ENCODE peak calls at places on chromosome 20, in ten cellular contexts. One of them, this sample, is unnamed.

GRCh38 chr20:64140956-64141355 is 23.3 kb upstream of the MYT1 start:
- DNase-seq in foreskin fibroblast: no peak
- DNase-seq in fibroblast of lung: no peak
- DNase-seq in body of pancreas: no peak
- DNase-seq in aorta: peak
- DNase-seq in ureter: no peak
- DNase-seq in NCI-H1417: no peak
- DNase-seq in Caki2: no peak
- DNase-seq in A549: no peak
- DNase-seq in hepatic stellate cell: no peak
- DNase-seq in this sample: peak

GRCh38 chr20:42441862-42442196 is 747.9 kb downstream of the PTPRT start:
- DNase-seq in aorta: no peak
- DNase-seq in NCI-H1417: no peak
- DNase-seq in foreskin fibroblast: no peak
- DNase-seq in body of pancreas: no peak
- DNase-seq in Caki2: no peak
- DNase-seq in fibroblast of lung: no peak
- DNase-seq in hepatic stellate cell: no peak
- DNase-seq in ureter: no peak
- DNase-seq in A549: no peak
- DNase-seq in this sample: no peak

GRCh38 chr20:63626424-63627128 is at the start of gene GMEB2:
- DNase-seq in aorta: peak
- DNase-seq in A549: peak
- DNase-seq in ureter: peak
- DNase-seq in Caki2: peak
- DNase-seq in body of pancreas: peak
- DNase-seq in hepatic stellate cell: peak
- DNase-seq in NCI-H1417: peak
- DNase-seq in foreskin fibroblast: peak
- DNase-seq in fibroblast of lung: peak
- DNase-seq in this sample: peak

GRCh38 chr20:24381886-24382285 is 87.5 kb upstream of the SYNDIG1 start:
- DNase-seq in aorta: no peak
- DNase-seq in foreskin fibroblast: no peak
- DNase-seq in NCI-H1417: no peak
- DNase-seq in ureter: no peak
- DNase-seq in body of pancreas: no peak
- DNase-seq in hepatic stellate cell: no peak
- DNase-seq in A549: no peak
- DNase-seq in fibroblast of lung: no peak
- DNase-seq in Caki2: no peak
- DNase-seq in this sample: no peak

GRCh38 chr20:57482796-57483195 is 42.1 kb downstream of the CTCFL start:
- DNase-seq in ureter: no peak
- DNase-seq in Caki2: no peak
- DNase-seq in hepatic stellate cell: no peak
- DNase-seq in fibroblast of lung: no peak
- DNase-seq in aorta: no peak
- DNase-seq in A549: no peak
- DNase-seq in NCI-H1417: no peak
- DNase-seq in body of pancreas: no peak
- DNase-seq in foreskin fibroblast: no peak
- DNase-seq in this sample: peak

GRCh38 chr20:38649275-38649891 is 47.8 kb downstream of the ARHGAP40 start:
- DNase-seq in body of pancreas: no peak
- DNase-seq in A549: no peak
- DNase-seq in ureter: no peak
- DNase-seq in hepatic stellate cell: peak
- DNase-seq in fibroblast of lung: peak
- DNase-seq in foreskin fibroblast: no peak
- DNase-seq in Caki2: peak
- DNase-seq in NCI-H1417: peak
- DNase-seq in aorta: no peak
- DNase-seq in this sample: no peak

GRCh38 chr20:58438970-58439808 is 50.2 kb downstream of the VAPB start:
- DNase-seq in fibroblast of lung: no peak
- DNase-seq in body of pancreas: no peak
- DNase-seq in aorta: no peak
- DNase-seq in Caki2: no peak
- DNase-seq in NCI-H1417: no peak
- DNase-seq in foreskin fibroblast: no peak
- DNase-seq in ureter: no peak
- DNase-seq in A549: no peak
- DNase-seq in hepatic stellate cell: no peak
- DNase-seq in this sample: no peak

GRCh38 chr20:15654208-15654649 is 919.0 kb downstream of the KIF16B start:
- DNase-seq in A549: peak
- DNase-seq in body of pancreas: peak
- DNase-seq in foreskin fibroblast: no peak
- DNase-seq in fibroblast of lung: peak
- DNase-seq in ureter: no peak
- DNase-seq in hepatic stellate cell: peak
- DNase-seq in aorta: no peak
- DNase-seq in Caki2: peak
- DNase-seq in NCI-H1417: peak
- DNase-seq in this sample: no peak

GRCh38 chr20:61736751-61737310 is 328.9 kb downstream of the TAF4 start:
- DNase-seq in A549: no peak
- DNase-seq in ureter: no peak
- DNase-seq in foreskin fibroblast: no peak
- DNase-seq in hepatic stellate cell: no peak
- DNase-seq in aorta: peak
- DNase-seq in fibroblast of lung: no peak
- DNase-seq in Caki2: no peak
- DNase-seq in NCI-H1417: no peak
- DNase-seq in body of pancreas: no peak
- DNase-seq in this sample: no peak

GRCh38 chr20:46199198-46199597 is 81.1 kb downstream of the CD40 start:
- DNase-seq in body of pancreas: no peak
- DNase-seq in hepatic stellate cell: no peak
- DNase-seq in foreskin fibroblast: no peak
- DNase-seq in A549: peak
- DNase-seq in ureter: no peak
- DNase-seq in Caki2: no peak
- DNase-seq in fibroblast of lung: no peak
- DNase-seq in aorta: no peak
- DNase-seq in NCI-H1417: no peak
- DNase-seq in this sample: no peak

GRCh38 chr20:1130849-1131248 is 12.4 kb downstream of the PSMF1 start:
- DNase-seq in A549: no peak
- DNase-seq in body of pancreas: peak
- DNase-seq in NCI-H1417: no peak
- DNase-seq in hepatic stellate cell: no peak
- DNase-seq in fibroblast of lung: no peak
- DNase-seq in ureter: no peak
- DNase-seq in aorta: peak
- DNase-seq in foreskin fibroblast: no peak
- DNase-seq in Caki2: no peak
- DNase-seq in this sample: peak

GRCh38 chr20:46439837-46440236 is 33.4 kb upstream of the ELMO2 start:
- DNase-seq in foreskin fibroblast: no peak
- DNase-seq in A549: no peak
- DNase-seq in body of pancreas: no peak
- DNase-seq in hepatic stellate cell: no peak
- DNase-seq in ureter: no peak
- DNase-seq in Caki2: no peak
- DNase-seq in NCI-H1417: no peak
- DNase-seq in aorta: no peak
- DNase-seq in fibroblast of lung: no peak
- DNase-seq in this sample: no peak

GRCh38 chr20:24780648-24781047 is 168.4 kb upstream of the CST7 start:
- DNase-seq in ureter: no peak
- DNase-seq in foreskin fibroblast: no peak
- DNase-seq in A549: no peak
- DNase-seq in NCI-H1417: no peak
- DNase-seq in aorta: no peak
- DNase-seq in Caki2: no peak
- DNase-seq in fibroblast of lung: no peak
- DNase-seq in body of pancreas: no peak
- DNase-seq in hepatic stellate cell: no peak
- DNase-seq in this sample: peak

GRCh38 chr20:24993337-24994185 is 1.0 kb upstream of the APMAP start:
- DNase-seq in ureter: peak
- DNase-seq in foreskin fibroblast: no peak
- DNase-seq in aorta: no peak
- DNase-seq in NCI-H1417: peak
- DNase-seq in Caki2: peak
- DNase-seq in fibroblast of lung: peak
- DNase-seq in A549: peak
- DNase-seq in body of pancreas: no peak
- DNase-seq in hepatic stellate cell: peak
- DNase-seq in this sample: no peak

GRCh38 chr20:56259948-56260347 is 11.4 kb downstream of the MC3R start:
- DNase-seq in ureter: no peak
- DNase-seq in NCI-H1417: no peak
- DNase-seq in foreskin fibroblast: no peak
- DNase-seq in aorta: no peak
- DNase-seq in hepatic stellate cell: no peak
- DNase-seq in A549: no peak
- DNase-seq in fibroblast of lung: no peak
- DNase-seq in body of pancreas: no peak
- DNase-seq in Caki2: no peak
- DNase-seq in this sample: no peak

GRCh38 chr20:46959081-46959692 is 64.5 kb downstream of the EYA2 start:
- DNase-seq in ureter: no peak
- DNase-seq in Caki2: peak
- DNase-seq in hepatic stellate cell: peak
- DNase-seq in aorta: no peak
- DNase-seq in A549: peak
- DNase-seq in foreskin fibroblast: peak
- DNase-seq in fibroblast of lung: peak
- DNase-seq in body of pancreas: no peak
- DNase-seq in NCI-H1417: no peak
- DNase-seq in this sample: no peak

GRCh38 chr20:2845607-2846006 is 5.1 kb downstream of the VPS16 start:
- DNase-seq in Caki2: no peak
- DNase-seq in aorta: no peak
- DNase-seq in fibroblast of lung: no peak
- DNase-seq in ureter: no peak
- DNase-seq in body of pancreas: no peak
- DNase-seq in A549: no peak
- DNase-seq in NCI-H1417: no peak
- DNase-seq in hepatic stellate cell: no peak
- DNase-seq in foreskin fibroblast: no peak
- DNase-seq in this sample: no peak

GRCh38 chr20:24039196-24039595 is 50.6 kb upstream of the GGTLC1 start:
- DNase-seq in body of pancreas: no peak
- DNase-seq in aorta: no peak
- DNase-seq in NCI-H1417: no peak
- DNase-seq in Caki2: no peak
- DNase-seq in hepatic stellate cell: no peak
- DNase-seq in foreskin fibroblast: no peak
- DNase-seq in fibroblast of lung: no peak
- DNase-seq in A549: no peak
- DNase-seq in ureter: no peak
- DNase-seq in this sample: no peak

GRCh38 chr20:59832406-59833156 is 100.9 kb downstream of the SYCP2 start:
- DNase-seq in aorta: no peak
- DNase-seq in NCI-H1417: no peak
- DNase-seq in body of pancreas: no peak
- DNase-seq in Caki2: no peak
- DNase-seq in hepatic stellate cell: peak
- DNase-seq in foreskin fibroblast: no peak
- DNase-seq in fibroblast of lung: no peak
- DNase-seq in ureter: no peak
- DNase-seq in A549: no peak
- DNase-seq in this sample: no peak

GRCh38 chr20:22428051-22428450 is 156.3 kb downstream of the FOXA2 start:
- DNase-seq in Caki2: no peak
- DNase-seq in A549: no peak
- DNase-seq in fibroblast of lung: no peak
- DNase-seq in foreskin fibroblast: no peak
- DNase-seq in aorta: no peak
- DNase-seq in ureter: no peak
- DNase-seq in body of pancreas: no peak
- DNase-seq in NCI-H1417: no peak
- DNase-seq in hepatic stellate cell: no peak
- DNase-seq in this sample: no peak

GRCh38 chr20:23244207-23244915 is 106.2 kb upstream of the NXT1 start:
- DNase-seq in NCI-H1417: no peak
- DNase-seq in fibroblast of lung: peak
- DNase-seq in foreskin fibroblast: no peak
- DNase-seq in aorta: no peak
- DNase-seq in body of pancreas: no peak
- DNase-seq in hepatic stellate cell: no peak
- DNase-seq in A549: no peak
- DNase-seq in Caki2: no peak
- DNase-seq in ureter: peak
- DNase-seq in this sample: no peak

GRCh38 chr20:2659547-2659946 is 4.5 kb downstream of the IDH3B start:
- DNase-seq in A549: no peak
- DNase-seq in Caki2: no peak
- DNase-seq in hepatic stellate cell: no peak
- DNase-seq in foreskin fibroblast: no peak
- DNase-seq in body of pancreas: no peak
- DNase-seq in ureter: no peak
- DNase-seq in fibroblast of lung: no peak
- DNase-seq in NCI-H1417: no peak
- DNase-seq in aorta: no peak
- DNase-seq in this sample: no peak